ENCODE peak calls at places on chromosomes 2 and 18, in seven cellular contexts. J is K562, M is GM12878, K is H1, A is HepG2, C is SK-N-SH, O is HCT116. B is an unnamed sample.

GRCh38 chr18:7822435-7823425 is 255.6 kb downstream of the PTPRM start:
- DNase-seq in J (no peak), M (no peak), K (no peak), A (no peak), C (no peak), O (no peak), B (no peak)

GRCh38 chr2:197079832-197080555 is 153.5 kb upstream of the PGAP1 start:
- DNase-seq in J (no peak), M (no peak), K (no peak), A (no peak), C (peak), O (no peak), B (no peak)

GRCh38 chr2:34012728-34013302 is 413.7 kb upstream of the FAM98A start:
- DNase-seq in J (peak), M (no peak), K (peak), A (peak), C (peak), O (peak), B (peak)

GRCh38 chr2:190765386-190766173 is 115.0 kb upstream of the GLS start:
- DNase-seq in J (peak), M (no peak), K (no peak), A (no peak), C (peak), O (peak), B (no peak)

GRCh38 chr2:105328281-105329196 is 996 bp downstream of the TGFBRAP1 start:
- DNase-seq in J (peak), M (no peak), K (no peak), A (peak), C (no peak), O (no peak), B (no peak)

GRCh38 chr2:172437419-172438063 is 10.2 kb downstream of the ITGA6 start:
- DNase-seq in J (no peak), M (peak), K (no peak), A (no peak), C (no peak), O (no peak), B (no peak)

GRCh38 chr18:23982154-23983071 is 32.1 kb upstream of the TTC39C start:
- DNase-seq in J (no peak), M (no peak), K (no peak), A (no peak), C (peak), O (no peak), B (no peak)

GRCh38 chr18:79625195-79625923 is 54.2 kb upstream of the CTDP1 start:
- DNase-seq in J (no peak), M (peak), K (no peak), A (no peak), C (no peak), O (no peak), B (no peak)

GRCh38 chr18:614193-614592 is 17.4 kb downstream of the CLUL1 start:
- DNase-seq in J (no peak), M (no peak), K (no peak), A (no peak), C (no peak), O (no peak), B (no peak)

GRCh38 chr2:238284802-238285515 is 3.5 kb downstream of the PER2 start:
- DNase-seq in J (no peak), M (no peak), K (no peak), A (no peak), C (no peak), O (no peak), B (no peak)

GRCh38 chr2:222319576-222320440 is 21.0 kb upstream of the PAX3 start:
- DNase-seq in J (no peak), M (no peak), K (no peak), A (no peak), C (peak), O (no peak), B (peak)

GRCh38 chr2:186256540-186256939 is 229.5 kb upstream of the ZC3H15 start:
- DNase-seq in J (peak), M (peak), K (no peak), A (peak), C (peak), O (peak), B (peak)

GRCh38 chr2:129465045-129465444 is 514.4 kb upstream of the RAB6C start:
- DNase-seq in J (no peak), M (no peak), K (no peak), A (no peak), C (no peak), O (no peak), B (no peak)

GRCh38 chr2:69138247-69138754 is 125.3 kb downstream of the ANTXR1 start:
- DNase-seq in J (no peak), M (no peak), K (no peak), A (no peak), C (no peak), O (peak), B (no peak)

GRCh38 chr2:85429924-85430289 is 11.4 kb downstream of the SH2D6 start:
- DNase-seq in J (peak), M (no peak), K (no peak), A (no peak), C (no peak), O (no peak), B (no peak)

DNA sequence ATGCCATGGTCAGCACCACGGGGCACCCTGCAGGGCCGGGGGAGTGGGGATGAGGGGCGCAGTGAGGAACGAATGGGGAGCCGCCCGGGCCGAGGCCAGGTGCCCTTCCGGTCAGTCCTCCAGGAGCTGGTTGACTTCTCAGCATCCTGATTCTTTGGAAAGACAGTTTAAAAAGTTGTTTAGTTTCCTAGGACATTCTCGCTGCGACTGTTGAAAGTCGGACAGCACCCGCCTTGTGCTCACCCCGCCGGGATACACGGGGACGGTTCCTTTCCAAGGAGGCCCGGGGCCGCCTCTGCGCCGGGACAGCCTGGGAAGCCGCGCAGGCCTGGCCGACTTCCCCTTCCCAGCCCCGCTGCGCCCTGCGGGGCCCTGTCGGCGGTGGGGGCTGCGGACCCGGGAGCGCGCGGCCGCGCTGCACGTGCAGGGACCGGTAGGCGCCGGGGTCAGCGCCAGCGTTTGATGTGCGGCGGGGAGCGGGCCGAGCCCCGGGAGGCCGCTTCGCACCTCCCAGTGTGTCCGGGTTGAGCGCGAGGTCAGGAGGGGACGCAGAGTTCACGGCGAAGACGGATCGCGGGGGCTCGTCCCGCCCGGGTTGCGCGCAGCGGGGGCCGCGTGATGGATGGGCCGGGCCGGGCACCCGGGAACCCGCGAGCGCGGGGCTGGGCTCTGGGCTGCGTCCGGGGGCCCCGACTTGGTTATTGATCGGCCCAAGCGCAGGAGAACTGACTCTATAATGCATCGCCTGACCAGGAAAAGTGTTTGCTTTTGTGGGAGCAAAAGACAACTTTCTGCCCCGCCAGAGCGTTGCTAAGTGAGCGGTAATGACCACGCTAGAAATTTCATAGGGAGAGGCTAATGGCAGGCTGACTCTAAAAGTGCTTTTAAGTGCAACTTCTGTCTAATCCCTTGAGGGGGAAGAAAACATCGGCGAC is 28.0 kb upstream of the SMIM21 start:
- DNase-seq in J (no peak), M (no peak), K (peak), A (no peak), C (peak), O (no peak), B (no peak)
- TF ChIP-seq JUND in J (no peak), M (no peak), K (no peak), A (no peak), C (no peak), O (no peak), B (no peak)

GRCh38 chr18:71707985-71708500 is 836.1 kb downstream of the CBLN2 start:
- DNase-seq in J (no peak), M (no peak), K (no peak), A (no peak), C (no peak), O (no peak), B (no peak)
- TF ChIP-seq JUND in J (no peak), M (no peak), K (no peak), A (no peak), C (no peak), O (no peak), B (no peak)

DNA sequence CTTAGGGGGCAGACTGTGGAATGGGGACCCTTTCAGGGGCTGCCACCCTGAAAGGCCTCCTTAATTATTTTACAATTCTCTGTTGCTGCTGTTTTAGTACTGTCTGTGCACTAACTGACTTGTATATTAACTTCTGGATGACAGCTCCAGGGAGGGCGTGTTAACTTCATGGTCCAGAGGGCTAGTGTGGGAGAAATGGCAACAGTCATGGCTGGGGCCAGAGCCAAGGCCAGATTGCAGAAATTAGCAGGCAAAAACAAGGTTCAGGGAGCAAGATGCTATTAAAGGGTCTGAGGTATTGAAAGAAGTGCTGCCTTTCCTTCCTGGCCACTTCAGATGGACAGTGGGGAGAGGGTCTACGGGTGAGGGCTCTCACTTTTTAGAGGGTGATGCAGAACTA is 9.1 kb downstream of the WIPF1 start:
- DNase-seq in J (no peak), M (no peak), K (no peak), A (no peak), C (no peak), O (no peak), B (no peak)
- TF ChIP-seq JUND in J (no peak), M (no peak), K (no peak), A (no peak), C (no peak), O (no peak), B (no peak)

DNA sequence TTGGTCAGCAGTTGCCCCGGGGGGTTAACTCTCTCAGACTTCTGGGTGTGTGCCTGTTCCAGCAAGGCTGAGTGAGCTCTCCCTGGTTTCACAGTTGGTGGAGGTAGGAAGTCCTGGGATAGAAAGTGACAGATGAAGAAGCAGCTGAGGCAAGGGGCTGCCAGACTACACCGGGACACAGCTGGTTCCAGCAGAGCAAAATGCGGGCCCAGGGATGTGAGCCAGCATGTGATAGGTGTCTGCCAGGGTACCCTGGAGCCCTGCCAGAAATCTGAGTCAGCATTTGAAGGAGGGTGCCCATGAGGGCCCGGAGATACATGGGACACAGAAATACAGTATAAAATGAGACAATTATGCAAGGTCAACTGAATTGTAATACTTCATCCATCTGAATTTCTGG is 79.3 kb upstream of the LGALSL start:
- DNase-seq in J (no peak), M (no peak), K (no peak), A (no peak), C (no peak), O (no peak), B (no peak)
- TF ChIP-seq JUND in J (no peak), M (no peak), K (no peak), A (no peak), C (no peak), O (no peak), B (no peak)

GRCh38 chr2:64141711-64142405 is 2.4 kb downstream of the PELI1 start:
- DNase-seq in J (no peak), M (no peak), K (no peak), A (no peak), C (no peak), O (no peak), B (no peak)
- TF ChIP-seq JUND in J (no peak), M (no peak), K (no peak), A (no peak), C (no peak), O (no peak), B (no peak)

DNA sequence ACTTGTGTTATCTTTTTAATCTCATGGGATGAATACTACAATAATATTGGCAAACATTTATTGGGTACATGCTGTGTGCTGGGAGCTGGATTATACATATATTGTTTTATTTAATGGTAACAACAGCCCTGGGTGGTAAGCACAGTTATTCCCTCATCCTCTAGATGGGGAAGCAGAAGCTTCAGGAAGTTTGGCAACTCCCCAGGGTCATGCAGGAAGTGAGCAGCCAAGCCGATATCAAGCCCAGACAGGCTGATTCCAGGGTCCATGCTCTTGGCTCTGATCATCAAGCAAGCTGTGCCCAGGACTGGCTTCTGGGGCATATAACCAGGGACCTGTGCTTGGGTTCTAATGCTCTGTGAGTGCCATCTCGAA is 155.8 kb downstream of the ZNF516 start:
- DNase-seq in J (no peak), M (no peak), K (no peak), A (no peak), C (no peak), O (no peak), B (no peak)
- TF ChIP-seq JUND in J (no peak), M (no peak), K (no peak), A (no peak), C (no peak), O (no peak), B (no peak)

DNA sequence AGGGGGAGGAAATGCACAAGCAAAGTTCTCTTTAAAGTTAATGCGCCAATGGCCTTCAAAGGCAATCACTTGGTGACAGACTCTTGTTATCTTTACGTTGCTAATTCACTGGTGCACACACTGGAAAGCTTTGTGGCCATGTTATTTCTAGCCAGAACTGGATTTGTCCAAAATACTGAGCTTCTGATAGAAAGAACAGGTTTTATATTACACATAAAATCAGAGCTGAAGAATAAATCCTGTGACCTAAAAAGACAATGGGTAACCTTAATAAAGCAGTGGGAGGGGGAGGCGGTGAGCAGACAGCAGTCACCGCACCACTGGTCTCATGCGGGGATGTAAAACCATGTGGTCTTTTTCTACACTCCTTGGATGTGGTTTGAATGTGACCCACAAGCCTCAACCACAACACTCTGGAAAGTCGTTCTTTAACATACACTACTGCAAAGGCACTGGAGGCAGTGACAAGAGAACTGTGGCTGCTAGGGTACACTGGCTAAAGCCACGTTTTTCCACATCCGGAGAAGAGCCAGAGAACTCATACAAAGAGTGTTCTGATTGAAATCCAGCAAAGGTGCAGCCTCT is 176.9 kb upstream of the SMAD7 start:
- DNase-seq in J (no peak), M (no peak), K (no peak), A (no peak), C (no peak), O (no peak), B (no peak)
- TF ChIP-seq JUND in J (no peak), M (no peak), K (no peak), A (no peak), C (no peak), O (no peak), B (no peak)

DNA sequence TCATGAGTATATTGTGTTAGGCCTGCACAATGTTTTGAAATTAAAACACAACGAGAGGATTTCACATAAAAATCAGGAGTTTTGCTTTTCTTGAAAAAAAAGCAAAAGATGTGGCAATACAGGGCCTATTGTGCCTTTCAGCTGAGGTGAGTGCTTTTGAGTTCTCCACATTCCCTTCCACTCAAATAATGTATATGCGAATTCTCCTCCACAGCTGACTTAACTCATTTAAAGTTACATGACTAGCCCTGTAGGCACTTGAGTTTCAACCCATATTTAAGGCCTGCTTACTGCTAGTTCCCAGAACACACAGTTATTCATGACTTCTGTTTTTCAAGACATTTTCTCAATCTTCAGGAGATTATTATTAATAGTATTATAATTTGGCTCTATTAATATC is 353.1 kb downstream of the NUP35 start:
- DNase-seq in J (no peak), M (no peak), K (peak), A (no peak), C (no peak), O (no peak), B (no peak)
- TF ChIP-seq JUND in J (no peak), M (no peak), K (no peak), A (no peak), C (no peak), O (no peak), B (no peak)

DNA sequence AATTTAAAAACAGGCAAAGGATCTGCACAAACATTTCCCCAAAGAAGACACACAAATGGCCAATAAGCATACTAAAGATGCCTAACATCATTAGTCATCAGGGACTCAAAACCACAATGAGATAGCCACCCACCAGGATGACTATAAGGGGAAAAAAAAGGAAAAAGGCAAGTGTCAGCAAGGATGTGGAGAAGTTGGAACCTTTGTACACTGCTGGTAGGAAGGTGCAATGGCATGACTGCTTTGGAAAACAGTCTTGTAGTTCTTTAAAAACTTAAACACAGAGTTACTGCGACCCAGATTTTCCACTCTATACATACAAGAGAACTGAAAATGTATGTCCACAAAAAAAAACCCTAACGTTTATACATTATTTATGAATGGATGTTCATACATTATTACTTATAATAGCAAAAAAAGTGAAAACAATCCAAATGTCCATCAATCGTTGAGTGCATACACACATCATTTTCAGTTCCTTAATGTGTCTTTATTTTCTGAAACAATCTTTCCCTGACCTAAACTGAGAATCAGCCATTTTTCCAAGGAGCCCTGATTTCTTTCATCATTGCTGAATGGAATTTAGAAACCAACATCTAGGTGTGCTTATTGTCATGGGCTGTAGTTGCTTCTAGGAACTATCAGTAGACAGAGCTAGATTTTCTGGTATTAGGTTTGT is 64.7 kb upstream of the TLK1 start:
- DNase-seq in J (peak), M (no peak), K (no peak), A (peak), C (no peak), O (peak), B (no peak)
- TF ChIP-seq JUND in J (peak), M (no peak), K (no peak), A (no peak), C (peak), O (peak), B (no peak)

DNA sequence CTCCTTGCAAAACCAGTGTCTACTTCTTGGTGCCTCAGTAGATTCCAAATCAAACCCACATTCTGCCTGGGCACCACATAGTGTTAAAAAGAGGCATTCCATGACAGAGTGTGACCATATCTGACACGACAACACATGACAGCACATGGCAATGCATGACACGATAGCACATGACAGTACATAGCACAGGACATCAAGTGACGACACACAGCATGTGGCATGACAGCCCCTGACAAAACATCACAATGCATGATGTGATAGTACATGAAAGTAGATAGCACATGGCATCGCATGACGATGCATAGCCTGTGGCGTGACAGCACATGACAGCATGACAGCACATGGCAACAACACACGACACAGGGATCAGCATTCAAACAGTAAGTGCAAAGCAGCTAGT is 845.9 kb upstream of the SALL3 start:
- DNase-seq in J (no peak), M (no peak), K (no peak), A (no peak), C (no peak), O (no peak), B (no peak)
- TF ChIP-seq JUND in J (no peak), M (no peak), K (no peak), A (no peak), C (no peak), O (no peak), B (no peak)